ENCODE peak calls at places on chromosomes 16 and 17, in six cellular contexts. Y, O, A, R, I and W are unnamed samples.

GRCh38 chr16:84791088-84791487 is 28.7 kb upstream of the CRISPLD2 start:
- DNase-seq in R (no peak), I (no peak), Y (no peak), A (no peak), O (no peak), W (no peak)

GRCh38 chr17:73952498-73953205 is 250.8 kb upstream of the RPL38 start:
- DNase-seq in R (peak), I (peak), O (no peak), Y (peak), A (peak), W (no peak)

GRCh38 chr17:45132569-45133463 is 501 bp upstream of the PLCD3 start:
- DNase-seq in O (peak), I (peak), Y (peak), A (peak), R (peak), W (no peak)

GRCh38 chr17:50213026-50214015 is 11.9 kb upstream of the COL1A1 start:
- DNase-seq in R (peak), I (peak), O (no peak), Y (peak), A (no peak), W (peak)

GRCh38 chr16:89167425-89167941 is 4.1 kb upstream of the CDH15 start:
- DNase-seq in R (peak), I (peak), Y (peak), A (peak), O (peak), W (no peak)

GRCh38 chr17:69012895-69013805 is 47.6 kb downstream of the ABCA9 start:
- DNase-seq in I (no peak), A (no peak), R (no peak), Y (no peak), O (peak), W (no peak)

GRCh38 chr17:49414271-49414621 is 436 bp downstream of the PHB1 start:
- DNase-seq in A (no peak), I (peak), O (no peak), Y (no peak), R (no peak), W (no peak)

GRCh38 chr16:81376880-81377279 is 62.1 kb downstream of the GAN start:
- DNase-seq in O (no peak), Y (no peak), R (no peak), A (no peak), I (no peak), W (no peak)

GRCh38 chr16:78210305-78210704 is 110.9 kb downstream of the WWOX start:
- DNase-seq in O (peak), Y (peak), A (no peak), R (no peak), I (no peak), W (no peak)

GRCh38 chr16:73042807-73043206 is 5.1 kb downstream of the ZFHX3 start:
- DNase-seq in O (no peak), I (no peak), R (no peak), A (no peak), Y (no peak), W (no peak)

GRCh38 chr17:60586288-60586974 is 13.6 kb upstream of the PPM1D start:
- DNase-seq in Y (peak), A (no peak), R (no peak), O (no peak), I (peak), W (no peak)

GRCh38 chr16:12519986-12520385 is 283.7 kb downstream of the CPPED1 start:
- DNase-seq in R (no peak), Y (no peak), I (no peak), O (no peak), A (no peak), W (no peak)

GRCh38 chr16:48432136-48432535 is 46.9 kb upstream of the SIAH1 start:
- DNase-seq in Y (no peak), I (no peak), A (no peak), O (no peak), R (no peak), W (no peak)

GRCh38 chr16:28293589-28293935 is 1.2 kb downstream of the SBK1 start:
- DNase-seq in O (no peak), A (no peak), R (no peak), I (no peak), Y (no peak), W (no peak)
- H3K4me3 ChIP-seq in O (no peak), A (no peak), R (peak), I (peak), Y (peak), W (peak)

GRCh38 chr16:30533146-30533522 is 1.5 kb downstream of the ZNF747 start:
- DNase-seq in O (no peak), I (no peak), A (no peak), R (peak), Y (peak), W (no peak)
- H3K4me3 ChIP-seq in O (no peak), I (peak), A (no peak), R (no peak), Y (no peak), W (peak)

GRCh38 chr17:81419333-81419885 is 24.2 kb downstream of the BAHCC1 start:
- DNase-seq in A (peak), O (peak), I (peak), R (peak), Y (peak), W (no peak)

GRCh38 chr17:81418710-81419332 is 23.6 kb downstream of the BAHCC1 start:
- DNase-seq in O (no peak), I (no peak), R (no peak), A (no peak), Y (no peak), W (no peak)

GRCh38 chr17:81420769-81421462 is 25.7 kb downstream of the BAHCC1 start:
- DNase-seq in O (no peak), R (peak), I (no peak), Y (no peak), A (no peak), W (no peak)

GRCh38 chr17:81417879-81418709 is 22.8 kb downstream of the BAHCC1 start:
- DNase-seq in O (no peak), R (no peak), A (no peak), Y (no peak), I (no peak), W (no peak)

GRCh38 chr17:81419886-81420768 is 24.9 kb downstream of the BAHCC1 start:
- DNase-seq in A (no peak), Y (no peak), I (no peak), O (no peak), R (peak), W (no peak)
- H3K4me3 ChIP-seq in A (no peak), Y (no peak), I (no peak), O (peak), R (peak), W (no peak)

GRCh38 chr16:56275801-56276200 is 84.5 kb downstream of the GNAO1 start:
- DNase-seq in O (no peak), R (no peak), A (no peak), Y (no peak), I (no peak), W (no peak)
- H3K4me3 ChIP-seq in O (no peak), R (no peak), A (no peak), Y (no peak), I (no peak), W (no peak)